ENCODE peak calls at places on chromosome 17, in four cellular contexts. One of them, this sample, is unnamed. For H3K27me3 and H3K9me3, the result is how much of the 10 kb centered on the place peaks cover.

GRCh38 chr17:82065638-82066303 is at the start of gene DUS1L:
- DNase-seq in Caco-2: no peak
- DNase-seq in gastrocnemius medialis: peak
- DNase-seq in BE2C: peak
- DNase-seq in this sample: peak

GRCh38 chr17:19703776-19704371 is 12.5 kb downstream of the SLC47A2 start:
- DNase-seq in Caco-2: no peak
- DNase-seq in gastrocnemius medialis: no peak
- DNase-seq in BE2C: no peak
- DNase-seq in this sample: no peak

GRCh38 chr17:63881935-63882601 is at the start of gene GH2:
- DNase-seq in Caco-2: peak
- DNase-seq in gastrocnemius medialis: peak
- DNase-seq in BE2C: peak
- DNase-seq in this sample: peak

GRCh38 chr17:27982688-27983087 is 59.8 kb upstream of the NLK start:
- DNase-seq in Caco-2: peak
- DNase-seq in gastrocnemius medialis: no peak
- DNase-seq in BE2C: no peak
- DNase-seq in this sample: no peak

GRCh38 chr17:13027246-13027645 is 9.4 kb upstream of the ELAC2 start:
- DNase-seq in Caco-2: no peak
- DNase-seq in gastrocnemius medialis: no peak
- DNase-seq in BE2C: no peak
- DNase-seq in this sample: no peak

GRCh38 chr17:64635647-64636305 is 26.3 kb downstream of the SMURF2 start:
- DNase-seq in Caco-2: no peak
- DNase-seq in gastrocnemius medialis: no peak
- DNase-seq in BE2C: no peak
- DNase-seq in this sample: no peak

GRCh38 chr17:45394913-45395568 is 37.6 kb downstream of the ARHGAP27 start:
- DNase-seq in Caco-2: peak
- DNase-seq in gastrocnemius medialis: peak
- DNase-seq in BE2C: peak
- DNase-seq in this sample: no peak

GRCh38 chr17:14359251-14359939 is 58.5 kb downstream of the HS3ST3B1 start:
- DNase-seq in Caco-2: no peak
- DNase-seq in gastrocnemius medialis: no peak
- DNase-seq in BE2C: no peak
- DNase-seq in this sample: no peak

GRCh38 chr17:2899911-2900310 is 103.7 kb downstream of the RAP1GAP2 start:
- DNase-seq in Caco-2: peak
- DNase-seq in gastrocnemius medialis: no peak
- DNase-seq in BE2C: no peak
- DNase-seq in this sample: no peak

GRCh38 chr17:4232168-4232813 is 31.5 kb downstream of the ANKFY1 start:
- DNase-seq in Caco-2: no peak
- DNase-seq in gastrocnemius medialis: peak
- DNase-seq in BE2C: no peak
- DNase-seq in this sample: no peak

GRCh38 chr17:17693955-17694228 is 12.6 kb downstream of the RAI1 start:
- DNase-seq in Caco-2: no peak
- DNase-seq in gastrocnemius medialis: peak
- DNase-seq in BE2C: peak
- DNase-seq in this sample: no peak

GRCh38 chr17:69533481-69534234 is 119.2 kb downstream of the MAP2K6 start:
- DNase-seq in Caco-2: no peak
- DNase-seq in gastrocnemius medialis: no peak
- DNase-seq in BE2C: no peak
- DNase-seq in this sample: no peak

GRCh38 chr17:75755205-75755901 is 9.6 kb downstream of the GALK1 start:
- DNase-seq in Caco-2: no peak
- DNase-seq in gastrocnemius medialis: no peak
- DNase-seq in BE2C: peak
- DNase-seq in this sample: no peak

GRCh38 chr17:48753794-48754499 is 25.4 kb upstream of the HOXB13 start:
- DNase-seq in Caco-2: no peak
- DNase-seq in gastrocnemius medialis: no peak
- DNase-seq in BE2C: no peak
- DNase-seq in this sample: no peak

GRCh38 chr17:76546556-76547182 is 6.8 kb downstream of the PRCD start:
- DNase-seq in Caco-2: no peak
- DNase-seq in gastrocnemius medialis: no peak
- DNase-seq in BE2C: no peak
- DNase-seq in this sample: no peak

DNA sequence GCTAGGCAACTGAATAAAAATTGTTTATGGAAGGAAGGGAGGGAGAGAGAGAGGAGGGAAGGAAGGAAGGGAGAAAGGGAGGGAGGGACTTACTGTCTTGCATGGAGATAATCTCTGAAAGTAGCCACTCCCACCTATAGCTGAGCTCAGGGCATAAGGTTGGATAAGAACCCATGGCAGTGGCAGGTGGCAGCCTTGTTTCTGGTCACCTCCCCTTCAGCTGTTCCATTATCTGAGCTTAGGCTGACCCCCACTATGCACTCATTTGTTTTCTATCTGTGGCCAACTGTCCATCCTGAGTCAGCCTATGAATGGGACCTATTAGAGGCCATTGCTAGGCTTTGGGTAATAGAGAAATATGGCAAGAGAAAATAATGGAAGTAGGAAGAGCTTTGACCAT is 25.3 kb upstream of the MTMR4 start:
- DNase-seq in Caco-2: no peak
- DNase-seq in gastrocnemius medialis: no peak
- DNase-seq in BE2C: no peak
- DNase-seq in this sample: no peak
- H3K27me3 ChIP-seq in Caco-2: under half
- H3K27me3 ChIP-seq in gastrocnemius medialis: under half
- H3K27me3 ChIP-seq in BE2C: under half
- H3K27me3 ChIP-seq in this sample: under half

GRCh38 chr17:8925808-8926207 is 39.7 kb downstream of the PIK3R5 start:
- DNase-seq in Caco-2: no peak
- DNase-seq in gastrocnemius medialis: no peak
- DNase-seq in BE2C: no peak
- DNase-seq in this sample: no peak
- H3K9me3 ChIP-seq in Caco-2: under half
- H3K9me3 ChIP-seq in gastrocnemius medialis: under half
- H3K9me3 ChIP-seq in BE2C: under half
- H3K9me3 ChIP-seq in this sample: under half

GRCh38 chr17:36943250-36944220 is 5.2 kb upstream of the AATF start:
- DNase-seq in Caco-2: no peak
- DNase-seq in gastrocnemius medialis: no peak
- DNase-seq in BE2C: no peak
- DNase-seq in this sample: no peak

GRCh38 chr17:36941265-36942021 is 4.2 kb downstream of the LHX1 start:
- DNase-seq in Caco-2: no peak
- DNase-seq in gastrocnemius medialis: no peak
- DNase-seq in BE2C: no peak
- DNase-seq in this sample: no peak

GRCh38 chr17:36942031-36942599 is 4.8 kb downstream of the LHX1 start:
- DNase-seq in Caco-2: no peak
- DNase-seq in gastrocnemius medialis: no peak
- DNase-seq in BE2C: no peak
- DNase-seq in this sample: no peak

GRCh38 chr17:36944488-36945040 is 4.2 kb upstream of the AATF start:
- DNase-seq in Caco-2: no peak
- DNase-seq in gastrocnemius medialis: no peak
- DNase-seq in BE2C: no peak
- DNase-seq in this sample: no peak

GRCh38 chr17:36942631-36943125 is 5.4 kb downstream of the LHX1 start:
- DNase-seq in Caco-2: no peak
- DNase-seq in gastrocnemius medialis: no peak
- DNase-seq in BE2C: no peak
- DNase-seq in this sample: no peak
- H3K4me3 ChIP-seq in Caco-2: no peak
- H3K4me3 ChIP-seq in gastrocnemius medialis: no peak
- H3K4me3 ChIP-seq in BE2C: peak
- H3K4me3 ChIP-seq in this sample: peak

DNA sequence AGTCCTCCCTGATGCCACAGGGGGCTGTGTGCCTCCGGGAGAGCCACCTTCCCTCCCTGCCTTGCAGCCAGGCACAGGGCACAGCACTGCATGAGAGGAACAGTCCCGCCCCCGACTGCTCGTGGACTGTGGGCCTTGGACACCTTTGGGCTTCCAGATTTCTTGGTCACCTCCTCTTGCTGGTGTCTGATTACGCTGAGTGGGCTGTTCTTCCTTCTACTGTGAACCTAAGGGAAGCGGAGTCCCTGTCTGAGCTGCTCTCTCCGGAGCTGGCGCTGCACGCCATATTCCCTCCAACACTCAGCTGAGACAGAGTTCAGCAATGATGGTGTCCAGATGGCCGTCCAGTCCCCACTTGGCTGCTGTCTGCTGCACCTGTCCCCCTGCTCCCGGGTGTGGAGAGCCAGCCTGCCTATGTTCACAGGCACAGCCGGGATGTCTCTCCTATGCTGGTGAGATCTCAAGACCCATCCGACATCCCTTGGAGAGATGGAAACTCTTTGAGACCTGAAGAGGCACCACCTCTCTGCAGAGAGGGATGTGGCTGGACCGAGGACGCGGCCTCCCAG is 171.7 kb downstream of the ENGASE start:
- DNase-seq in Caco-2: no peak
- DNase-seq in gastrocnemius medialis: no peak
- DNase-seq in BE2C: no peak
- DNase-seq in this sample: no peak
- H3K27me3 ChIP-seq in Caco-2: under half
- H3K27me3 ChIP-seq in gastrocnemius medialis: under half
- H3K27me3 ChIP-seq in BE2C: half or more
- H3K27me3 ChIP-seq in this sample: under half